ENCODE peak calls at places on chromosome 13, in ten cellular contexts. G, O, Q, T, C, D, W, V, Y and H are unnamed samples.

GRCh38 chr13:27997904-27998522 is 9.5 kb upstream of the URAD start:
- DNase-seq in G (no peak), O (peak), Q (peak), T (no peak), C (peak), D (peak), W (no peak), V (no peak), Y (peak), H (peak)

GRCh38 chr13:67833564-67833963 is 603.4 kb upstream of the PCDH9 start:
- DNase-seq in G (no peak), O (no peak), Q (no peak), T (no peak), C (no peak), D (no peak), W (no peak), V (no peak), Y (no peak), H (no peak)

GRCh38 chr13:74562381-74562780 is 428.2 kb upstream of the KLF12 start:
- DNase-seq in G (peak), O (no peak), Q (no peak), T (no peak), C (no peak), D (no peak), W (no peak), V (no peak), Y (no peak), H (no peak)

GRCh38 chr13:60229708-60230272 is 66.1 kb upstream of the DIAPH3 start:
- DNase-seq in G (no peak), O (no peak), Q (no peak), T (no peak), C (no peak), D (no peak), W (no peak), V (no peak), Y (no peak), H (no peak)

GRCh38 chr13:28117689-28118377 is 17.5 kb upstream of the FLT3 start:
- DNase-seq in G (no peak), O (no peak), Q (peak), T (peak), C (peak), D (no peak), W (no peak), V (no peak), Y (peak), H (no peak)

GRCh38 chr13:38045278-38046048 is 175.9 kb upstream of the TRPC4 start:
- DNase-seq in G (no peak), O (peak), Q (no peak), T (no peak), C (peak), D (peak), W (no peak), V (no peak), Y (no peak), H (no peak)

GRCh38 chr13:51934461-51935087 is 72.8 kb downstream of the CCDC70 start:
- DNase-seq in G (no peak), O (no peak), Q (no peak), T (no peak), C (no peak), D (no peak), W (no peak), V (no peak), Y (no peak), H (no peak)

GRCh38 chr13:109058071-109058470 is 428.7 kb downstream of the MYO16 start:
- DNase-seq in G (no peak), O (no peak), Q (no peak), T (no peak), C (no peak), D (no peak), W (no peak), V (no peak), Y (no peak), H (no peak)

GRCh38 chr13:92994056-92994455 is 232.6 kb upstream of the GPC6 start:
- DNase-seq in G (no peak), O (no peak), Q (no peak), T (no peak), C (peak), D (no peak), W (no peak), V (peak), Y (no peak), H (no peak)

GRCh38 chr13:66430266-66430665 is 799.9 kb downstream of the PCDH9 start:
- DNase-seq in G (no peak), O (no peak), Q (no peak), T (no peak), C (no peak), D (no peak), W (no peak), V (no peak), Y (no peak), H (no peak)

GRCh38 chr13:66805657-66806056 is 424.5 kb downstream of the PCDH9 start:
- DNase-seq in G (no peak), O (no peak), Q (peak), T (no peak), C (peak), D (no peak), W (no peak), V (no peak), Y (no peak), H (no peak)

GRCh38 chr13:77994166-77994565 is 75.5 kb upstream of the EDNRB start:
- DNase-seq in G (no peak), O (peak), Q (no peak), T (no peak), C (no peak), D (no peak), W (no peak), V (no peak), Y (no peak), H (no peak)

GRCh38 chr13:42007844-42008243 is 40.6 kb upstream of the DGKH start:
- DNase-seq in G (no peak), O (no peak), Q (no peak), T (no peak), C (peak), D (no peak), W (no peak), V (peak), Y (no peak), H (no peak)

GRCh38 chr13:113724780-113725315 is 34.2 kb upstream of the TMEM255B start:
- DNase-seq in G (no peak), O (peak), Q (peak), T (no peak), C (peak), D (peak), W (peak), V (no peak), Y (peak), H (peak)

GRCh38 chr13:51284339-51284738 is 55.2 kb upstream of the SERPINE3 start:
- DNase-seq in G (no peak), O (no peak), Q (no peak), T (no peak), C (no peak), D (no peak), W (no peak), V (no peak), Y (no peak), H (no peak)

GRCh38 chr13:43072394-43072793 is 49.0 kb downstream of the DNAJC15 start:
- DNase-seq in G (no peak), O (no peak), Q (no peak), T (no peak), C (peak), D (no peak), W (no peak), V (no peak), Y (no peak), H (no peak)

GRCh38 chr13:44868397-44868796 is 120.9 kb downstream of the NUFIP1 start:
- DNase-seq in G (no peak), O (no peak), Q (no peak), T (no peak), C (no peak), D (no peak), W (no peak), V (no peak), Y (no peak), H (no peak)

GRCh38 chr13:99126821-99127220 is 73.8 kb upstream of the UBAC2 start:
- DNase-seq in G (no peak), O (no peak), Q (no peak), T (no peak), C (no peak), D (no peak), W (no peak), V (no peak), Y (no peak), H (no peak)

GRCh38 chr13:97659602-97660001 is 225.6 kb downstream of the RAP2A start:
- DNase-seq in G (no peak), O (peak), Q (no peak), T (no peak), C (peak), D (no peak), W (peak), V (peak), Y (no peak), H (peak)

GRCh38 chr13:40351537-40352384 is 314.7 kb downstream of the FOXO1 start:
- DNase-seq in G (no peak), O (no peak), Q (no peak), T (peak), C (no peak), D (no peak), W (no peak), V (no peak), Y (no peak), H (no peak)

GRCh38 chr13:28429685-28430290 is 65.1 kb downstream of the FLT1 start:
- DNase-seq in G (no peak), O (no peak), Q (no peak), T (no peak), C (peak), D (no peak), W (no peak), V (no peak), Y (no peak), H (no peak)

GRCh38 chr13:35512271-35512920 is 35.9 kb upstream of the MAB21L1 start:
- DNase-seq in G (peak), O (no peak), Q (no peak), T (peak), C (peak), D (no peak), W (no peak), V (peak), Y (no peak), H (no peak)

GRCh38 chr13:88068975-88069374 is 397.8 kb downstream of the SLITRK5 start:
- DNase-seq in G (no peak), O (peak), Q (no peak), T (no peak), C (no peak), D (no peak), W (no peak), V (no peak), Y (no peak), H (peak)

GRCh38 chr13:93558637-93559036 is 332.0 kb downstream of the GPC6 start:
- DNase-seq in G (no peak), O (no peak), Q (no peak), T (no peak), C (no peak), D (no peak), W (no peak), V (no peak), Y (no peak), H (no peak)

GRCh38 chr13:74114202-74114601 is 20.0 kb downstream of the KLF12 start:
- DNase-seq in G (no peak), O (no peak), Q (no peak), T (no peak), C (peak), D (no peak), W (no peak), V (no peak), Y (no peak), H (no peak)

GRCh38 chr13:36531746-36532486 is 99.6 kb downstream of the CCNA1 start:
- DNase-seq in G (no peak), O (no peak), Q (no peak), T (no peak), C (peak), D (no peak), W (no peak), V (no peak), Y (no peak), H (no peak)

GRCh38 chr13:110531671-110532083 is 29.8 kb downstream of the RAB20 start:
- DNase-seq in G (no peak), O (no peak), Q (no peak), T (no peak), C (no peak), D (no peak), W (no peak), V (no peak), Y (no peak), H (no peak)

GRCh38 chr13:65314008-65314407 is 1916.1 kb downstream of the PCDH9 start:
- DNase-seq in G (no peak), O (no peak), Q (no peak), T (no peak), C (no peak), D (no peak), W (no peak), V (no peak), Y (no peak), H (no peak)

GRCh38 chr13:114109646-114110045 is 22.8 kb downstream of the RASA3 start:
- DNase-seq in G (no peak), O (no peak), Q (no peak), T (peak), C (no peak), D (no peak), W (peak), V (no peak), Y (peak), H (peak)

GRCh38 chr13:62162860-62163259 is 747.2 kb upstream of the PCDH20 start:
- DNase-seq in G (no peak), O (no peak), Q (no peak), T (no peak), C (no peak), D (no peak), W (no peak), V (no peak), Y (no peak), H (no peak)

GRCh38 chr13:30933334-30933681 is 852 bp downstream of the TEX26 start:
- DNase-seq in G (no peak), O (no peak), Q (no peak), T (no peak), C (no peak), D (no peak), W (no peak), V (no peak), Y (no peak), H (no peak)

GRCh38 chr13:60226507-60226906 is 62.8 kb upstream of the DIAPH3 start:
- DNase-seq in G (no peak), O (peak), Q (no peak), T (no peak), C (peak), D (peak), W (no peak), V (peak), Y (peak), H (peak)

GRCh38 chr13:112072531-112073244 is 5.7 kb downstream of the SOX1 start:
- DNase-seq in G (no peak), O (peak), Q (no peak), T (no peak), C (no peak), D (no peak), W (no peak), V (no peak), Y (no peak), H (peak)

GRCh38 chr13:76965759-76966421 is 17.6 kb downstream of the ACOD1 start:
- DNase-seq in G (peak), O (no peak), Q (peak), T (peak), C (peak), D (no peak), W (no peak), V (peak), Y (no peak), H (no peak)

GRCh38 chr13:21175656-21176194 is 627 bp downstream of the SKA3 start:
- DNase-seq in G (no peak), O (no peak), Q (no peak), T (no peak), C (peak), D (no peak), W (no peak), V (no peak), Y (no peak), H (no peak)

DNA sequence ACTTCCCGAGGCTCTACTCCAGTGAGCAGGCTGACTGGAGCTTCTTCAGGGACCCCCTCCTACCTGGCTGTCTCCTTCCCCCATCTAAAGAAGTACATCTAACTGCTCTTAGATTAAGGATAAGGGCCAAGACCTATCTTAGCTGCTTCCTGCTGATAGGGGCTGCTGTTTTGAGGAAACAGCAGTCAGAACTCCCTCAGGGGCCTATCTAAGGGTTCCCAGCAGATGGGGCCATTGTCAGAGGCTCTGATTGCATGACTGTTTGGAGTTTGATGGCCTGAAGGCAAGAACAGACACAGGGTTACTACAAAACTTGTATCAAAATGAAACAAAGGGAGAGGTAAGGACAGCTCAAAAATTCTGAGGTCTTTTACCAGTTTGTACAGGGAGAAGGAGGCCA is 2636.9 kb upstream of the PCDH20 start:
- DNase-seq in G (no peak), O (no peak), Q (no peak), T (no peak), C (no peak), D (no peak), W (no peak), V (no peak), Y (no peak), H (no peak)
- TF ChIP-seq CTCF in G (no peak), O (no peak), Q (no peak), T (no peak), C (no peak), D (no peak), W (no peak), V (no peak), Y (no peak), H (no peak)

GRCh38 chr13:33873251-33873908 is 55.4 kb downstream of the RFC3 start:
- DNase-seq in G (no peak), O (no peak), Q (no peak), T (no peak), C (no peak), D (no peak), W (no peak), V (no peak), Y (no peak), H (no peak)

GRCh38 chr13:33876716-33877394 is 58.9 kb downstream of the RFC3 start:
- DNase-seq in G (no peak), O (no peak), Q (no peak), T (no peak), C (no peak), D (no peak), W (no peak), V (no peak), Y (no peak), H (no peak)

GRCh38 chr13:33875658-33876401 is 57.9 kb downstream of the RFC3 start:
- DNase-seq in G (no peak), O (no peak), Q (no peak), T (no peak), C (no peak), D (no peak), W (no peak), V (no peak), Y (no peak), H (no peak)

GRCh38 chr13:33872005-33872351 is 54.0 kb downstream of the RFC3 start:
- DNase-seq in G (no peak), O (no peak), Q (no peak), T (no peak), C (peak), D (no peak), W (no peak), V (no peak), Y (no peak), H (no peak)

DNA sequence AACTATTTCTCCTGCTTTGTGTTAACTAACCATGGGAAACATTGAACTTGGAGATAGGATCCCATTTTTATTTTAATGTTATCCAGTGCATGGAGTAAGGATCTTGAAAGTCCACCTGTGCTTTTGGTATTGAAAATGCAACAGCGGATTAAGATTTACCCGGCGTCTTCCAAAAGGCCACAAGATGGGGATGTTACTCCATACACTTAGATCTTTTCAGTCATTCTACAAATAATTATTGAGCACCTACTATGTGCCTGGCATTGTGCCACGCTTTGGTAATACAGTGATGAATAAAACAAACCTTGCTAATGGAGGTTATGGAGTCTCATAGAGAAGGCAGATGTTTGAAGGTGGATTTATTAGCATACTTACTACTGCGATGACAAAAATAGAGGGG is 56.9 kb downstream of the RFC3 start:
- DNase-seq in G (no peak), O (no peak), Q (no peak), T (no peak), C (no peak), D (no peak), W (no peak), V (no peak), Y (no peak), H (no peak)
- TF ChIP-seq CTCF in G (no peak), O (peak), Q (no peak), T (no peak), C (peak), D (no peak), W (no peak), V (peak), Y (no peak), H (no peak)

GRCh38 chr13:91813255-91813654 is 414.8 kb downstream of the GPC5 start:
- DNase-seq in G (no peak), O (peak), Q (no peak), T (no peak), C (peak), D (peak), W (no peak), V (no peak), Y (no peak), H (no peak)

DNA sequence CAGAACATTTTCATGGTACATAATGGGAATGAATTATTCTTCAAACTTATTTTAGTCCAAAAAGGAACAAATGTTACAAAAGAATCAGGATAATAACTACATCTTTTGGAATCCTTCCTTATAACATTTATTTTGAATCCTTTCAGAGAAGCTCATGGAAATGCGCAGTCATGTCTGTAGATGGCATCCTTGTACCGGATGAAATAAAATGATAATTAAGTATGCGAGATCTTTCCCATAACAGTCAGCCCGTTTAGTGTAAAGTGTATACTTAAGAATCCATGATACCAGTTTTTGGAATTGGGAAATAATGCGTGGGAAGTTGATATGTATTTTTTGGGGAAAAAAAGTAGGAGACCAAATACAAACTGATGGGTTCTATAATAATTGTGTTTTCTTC is 418.8 kb downstream of the GPC5 start:
- DNase-seq in G (no peak), O (no peak), Q (no peak), T (no peak), C (peak), D (peak), W (no peak), V (no peak), Y (no peak), H (no peak)
- TF ChIP-seq CTCF in G (no peak), O (peak), Q (no peak), T (no peak), C (peak), D (peak), W (peak), V (peak), Y (no peak), H (no peak)

GRCh38 chr13:72696590-72696989 is 30.8 kb downstream of the MZT1 start:
- DNase-seq in G (no peak), O (no peak), Q (no peak), T (no peak), C (peak), D (no peak), W (no peak), V (no peak), Y (no peak), H (no peak)
- TF ChIP-seq CTCF in G (no peak), O (peak), Q (no peak), T (no peak), C (peak), D (peak), W (peak), V (peak), Y (no peak), H (no peak)